ENCODE peak calls at places on chromosome X, in eight cellular contexts. Q is adrenal gland; J is activated CD4-positive, alpha-beta T cell treated with anti-CD3 and anti-CD28 coated beads for 1 hour; D is fibroblast of pulmonary artery; X is mesendoderm; H is EL; G is epithelial cell of esophagus; V is AG09309. F is an unnamed sample.
A peak's percentile ranks its signal among the peaks of the same experiment; 100 is the strongest.

GRCh38 chrX:133880032-133880443 is 105.4 kb downstream of the GPC3 start:
- DNase-seq in Q (no peak), J (no peak), D (no peak), X (no peak), H (no peak), G (no peak), V (no peak), F (no peak)

GRCh38 chrX:37553476-37553875 is 18.0 kb upstream of the LANCL3 start:
- DNase-seq in Q (no peak), J (no peak), D (no peak), X (peak; percentile 83), H (no peak), G (no peak), V (no peak), F (no peak)

GRCh38 chrX:11741574-11741973 is 16.5 kb upstream of the MSL3 start:
- DNase-seq in Q (no peak), J (no peak), D (no peak), X (peak; percentile 1), H (no peak), G (no peak), V (no peak), F (no peak)

GRCh38 chrX:124280294-124280902 is 52.1 kb upstream of the TEX13D start:
- DNase-seq in Q (no peak), J (no peak), D (no peak), X (no peak), H (peak; percentile 0), G (no peak), V (no peak), F (no peak)

GRCh38 chrX:12308420-12308819 is 170.1 kb downstream of the FRMPD4 start:
- DNase-seq in Q (no peak), J (no peak), D (no peak), X (no peak), H (no peak), G (no peak), V (no peak), F (no peak)

GRCh38 chrX:57286507-57287251 is at the start of gene FAAH2:
- DNase-seq in Q (no peak), J (peak; percentile 45), D (no peak), X (peak; percentile 69), H (no peak), G (peak; percentile 95), V (no peak), F (peak; percentile 1)

GRCh38 chrX:13123247-13123856 is 78.9 kb upstream of the FAM9C start:
- DNase-seq in Q (no peak), J (no peak), D (no peak), X (no peak), H (no peak), G (no peak), V (no peak), F (no peak)

GRCh38 chrX:20374866-20375530 is 108.3 kb upstream of the RPS6KA3 start:
- DNase-seq in Q (no peak), J (no peak), D (no peak), X (peak; percentile 8), H (no peak), G (peak; percentile 43), V (no peak), F (no peak)

GRCh38 chrX:17527135-17527701 is 152.2 kb downstream of the NHS start:
- DNase-seq in Q (peak; percentile 62), J (no peak), D (peak; percentile 16), X (no peak), H (no peak), G (no peak), V (no peak), F (peak; percentile 1)

GRCh38 chrX:40778861-40779575 is 43.7 kb upstream of the MED14 start:
- DNase-seq in Q (no peak), J (no peak), D (peak; percentile 23), X (no peak), H (peak; percentile 50), G (peak; percentile 75), V (no peak), F (peak; percentile 51)

GRCh38 chrX:19824603-19825002 is 62.8 kb downstream of the SH3KBP1 start:
- DNase-seq in Q (no peak), J (no peak), D (no peak), X (no peak), H (peak; percentile 56), G (no peak), V (no peak), F (no peak)

GRCh38 chrX:106726485-106727437 is at the start of gene RNF128:
- DNase-seq in Q (peak; percentile 74), J (no peak), D (peak; percentile 30), X (peak; percentile 80), H (peak; percentile 25), G (peak; percentile 67), V (no peak), F (no peak)

GRCh38 chrX:14758029-14758491 is 114.8 kb downstream of the FANCB start:
- DNase-seq in Q (no peak), J (no peak), D (no peak), X (peak; percentile 3), H (no peak), G (no peak), V (no peak), F (no peak)

GRCh38 chrX:20285513-20285912 is 18.8 kb upstream of the RPS6KA3 start:
- DNase-seq in Q (no peak), J (no peak), D (no peak), X (no peak), H (no peak), G (peak; percentile 71), V (no peak), F (no peak)

GRCh38 chrX:151973851-151974335 is 583 bp downstream of the GABRE start:
- DNase-seq in Q (no peak), J (no peak), D (no peak), X (peak; percentile 47), H (peak; percentile 45), G (peak; percentile 29), V (no peak), F (peak; percentile 54)

GRCh38 chrX:413322-414201 is 26.9 kb upstream of the PPP2R3B start:
- DNase-seq in Q (no peak), J (no peak), D (peak; percentile 30), X (peak; percentile 68), H (peak; percentile 58), G (no peak), V (no peak), F (peak; percentile 59)

GRCh38 chrX:10174810-10175209 is 18.0 kb downstream of the CLCN4 start:
- DNase-seq in Q (no peak), J (no peak), D (no peak), X (no peak), H (no peak), G (no peak), V (no peak), F (no peak)

F was measured in endothelial cell of umbilical vein.